ENCODE peak calls at places on chromosome 11, in ten cellular contexts. One of them, this sample, is unnamed.

GRCh38 chr11:10405858-10406592 is 49.0 kb upstream of the AMPD3 start:
- DNase-seq in fibroblast of lung: peak
- DNase-seq in mesenchymal stem cell: peak
- DNase-seq in NCI-H187: peak
- DNase-seq in NCI-H446: peak
- DNase-seq in cardiac fibroblast: peak
- DNase-seq in HFF-Myc: peak
- DNase-seq in endothelial cell: peak
- DNase-seq in BJ: no peak
- DNase-seq in Peyer's patch: no peak
- DNase-seq in this sample: peak

GRCh38 chr11:122040476-122040875 is 75.5 kb downstream of the BLID start:
- DNase-seq in mesenchymal stem cell: no peak
- DNase-seq in fibroblast of lung: peak
- DNase-seq in endothelial cell: no peak
- DNase-seq in BJ: no peak
- DNase-seq in HFF-Myc: no peak
- DNase-seq in NCI-H446: no peak
- DNase-seq in NCI-H187: no peak
- DNase-seq in Peyer's patch: no peak
- DNase-seq in cardiac fibroblast: no peak
- DNase-seq in this sample: no peak

GRCh38 chr11:65355013-65355775 is 643 bp downstream of the TIGD3 start:
- DNase-seq in NCI-H446: no peak
- DNase-seq in cardiac fibroblast: no peak
- DNase-seq in mesenchymal stem cell: no peak
- DNase-seq in Peyer's patch: peak
- DNase-seq in HFF-Myc: no peak
- DNase-seq in BJ: no peak
- DNase-seq in NCI-H187: peak
- DNase-seq in fibroblast of lung: no peak
- DNase-seq in endothelial cell: no peak
- DNase-seq in this sample: peak

GRCh38 chr11:120645639-120646038 is 134.1 kb downstream of the GRIK4 start:
- DNase-seq in NCI-H446: no peak
- DNase-seq in mesenchymal stem cell: peak
- DNase-seq in fibroblast of lung: no peak
- DNase-seq in NCI-H187: peak
- DNase-seq in endothelial cell: no peak
- DNase-seq in HFF-Myc: no peak
- DNase-seq in Peyer's patch: no peak
- DNase-seq in BJ: no peak
- DNase-seq in cardiac fibroblast: no peak
- DNase-seq in this sample: no peak

GRCh38 chr11:2077061-2077802 is 62.0 kb downstream of the IGF2 start:
- DNase-seq in mesenchymal stem cell: peak
- DNase-seq in NCI-H446: no peak
- DNase-seq in cardiac fibroblast: peak
- DNase-seq in fibroblast of lung: peak
- DNase-seq in NCI-H187: no peak
- DNase-seq in Peyer's patch: no peak
- DNase-seq in endothelial cell: no peak
- DNase-seq in BJ: peak
- DNase-seq in HFF-Myc: no peak
- DNase-seq in this sample: peak

GRCh38 chr11:30653606-30654005 is 67.5 kb upstream of the MPPED2 start:
- DNase-seq in NCI-H187: no peak
- DNase-seq in fibroblast of lung: no peak
- DNase-seq in BJ: no peak
- DNase-seq in NCI-H446: no peak
- DNase-seq in endothelial cell: no peak
- DNase-seq in Peyer's patch: no peak
- DNase-seq in HFF-Myc: no peak
- DNase-seq in cardiac fibroblast: no peak
- DNase-seq in mesenchymal stem cell: peak
- DNase-seq in this sample: no peak

GRCh38 chr11:130882138-130882551 is 34.1 kb downstream of the SNX19 start:
- DNase-seq in cardiac fibroblast: no peak
- DNase-seq in BJ: no peak
- DNase-seq in Peyer's patch: no peak
- DNase-seq in HFF-Myc: no peak
- DNase-seq in fibroblast of lung: peak
- DNase-seq in endothelial cell: no peak
- DNase-seq in mesenchymal stem cell: no peak
- DNase-seq in NCI-H446: no peak
- DNase-seq in NCI-H187: no peak
- DNase-seq in this sample: no peak

GRCh38 chr11:119907122-119907933 is 178.3 kb upstream of the NECTIN1 start:
- DNase-seq in BJ: no peak
- DNase-seq in NCI-H187: no peak
- DNase-seq in endothelial cell: no peak
- DNase-seq in NCI-H446: no peak
- DNase-seq in HFF-Myc: no peak
- DNase-seq in Peyer's patch: no peak
- DNase-seq in mesenchymal stem cell: no peak
- DNase-seq in cardiac fibroblast: no peak
- DNase-seq in fibroblast of lung: no peak
- DNase-seq in this sample: no peak

GRCh38 chr11:76783901-76784813 is 1.0 kb downstream of the TSKU start:
- DNase-seq in cardiac fibroblast: peak
- DNase-seq in HFF-Myc: no peak
- DNase-seq in endothelial cell: peak
- DNase-seq in mesenchymal stem cell: peak
- DNase-seq in NCI-H187: no peak
- DNase-seq in BJ: no peak
- DNase-seq in fibroblast of lung: peak
- DNase-seq in Peyer's patch: peak
- DNase-seq in NCI-H446: no peak
- DNase-seq in this sample: peak

GRCh38 chr11:2399488-2400068 is 972 bp upstream of the TSSC4 start:
- DNase-seq in HFF-Myc: no peak
- DNase-seq in NCI-H446: no peak
- DNase-seq in Peyer's patch: no peak
- DNase-seq in fibroblast of lung: no peak
- DNase-seq in endothelial cell: peak
- DNase-seq in NCI-H187: no peak
- DNase-seq in mesenchymal stem cell: no peak
- DNase-seq in BJ: no peak
- DNase-seq in cardiac fibroblast: peak
- DNase-seq in this sample: no peak

GRCh38 chr11:65279713-65280459 is 18.1 kb downstream of the POLA2 start:
- DNase-seq in NCI-H187: no peak
- DNase-seq in endothelial cell: no peak
- DNase-seq in fibroblast of lung: peak
- DNase-seq in Peyer's patch: no peak
- DNase-seq in mesenchymal stem cell: peak
- DNase-seq in BJ: peak
- DNase-seq in NCI-H446: no peak
- DNase-seq in HFF-Myc: no peak
- DNase-seq in cardiac fibroblast: peak
- DNase-seq in this sample: peak

GRCh38 chr11:66566221-66566620 is 2.2 kb downstream of the CTSF start:
- DNase-seq in BJ: no peak
- DNase-seq in Peyer's patch: no peak
- DNase-seq in endothelial cell: no peak
- DNase-seq in mesenchymal stem cell: no peak
- DNase-seq in HFF-Myc: no peak
- DNase-seq in cardiac fibroblast: no peak
- DNase-seq in fibroblast of lung: no peak
- DNase-seq in NCI-H446: no peak
- DNase-seq in NCI-H187: no peak
- DNase-seq in this sample: no peak

GRCh38 chr11:8207080-8208000 is 38.5 kb upstream of the RIC3 start:
- DNase-seq in cardiac fibroblast: peak
- DNase-seq in Peyer's patch: no peak
- DNase-seq in fibroblast of lung: peak
- DNase-seq in BJ: no peak
- DNase-seq in NCI-H187: no peak
- DNase-seq in NCI-H446: no peak
- DNase-seq in endothelial cell: no peak
- DNase-seq in mesenchymal stem cell: no peak
- DNase-seq in HFF-Myc: peak
- DNase-seq in this sample: no peak

GRCh38 chr11:121763526-121763925 is 310.8 kb upstream of the SORL1-AS1 start:
- DNase-seq in fibroblast of lung: no peak
- DNase-seq in BJ: no peak
- DNase-seq in mesenchymal stem cell: no peak
- DNase-seq in HFF-Myc: no peak
- DNase-seq in NCI-H187: no peak
- DNase-seq in NCI-H446: no peak
- DNase-seq in endothelial cell: no peak
- DNase-seq in Peyer's patch: no peak
- DNase-seq in cardiac fibroblast: no peak
- DNase-seq in this sample: no peak

GRCh38 chr11:77403228-77403627 is 70.7 kb downstream of the PAK1 start:
- DNase-seq in BJ: no peak
- DNase-seq in cardiac fibroblast: peak
- DNase-seq in fibroblast of lung: no peak
- DNase-seq in NCI-H187: no peak
- DNase-seq in Peyer's patch: no peak
- DNase-seq in endothelial cell: no peak
- DNase-seq in mesenchymal stem cell: no peak
- DNase-seq in HFF-Myc: no peak
- DNase-seq in NCI-H446: no peak
- DNase-seq in this sample: no peak

GRCh38 chr11:1041936-1042608 is 5.6 kb upstream of the MUC6 start:
- DNase-seq in BJ: no peak
- DNase-seq in NCI-H187: no peak
- DNase-seq in fibroblast of lung: no peak
- DNase-seq in NCI-H446: no peak
- DNase-seq in HFF-Myc: no peak
- DNase-seq in cardiac fibroblast: peak
- DNase-seq in endothelial cell: no peak
- DNase-seq in mesenchymal stem cell: no peak
- DNase-seq in Peyer's patch: no peak
- DNase-seq in this sample: no peak